ENCODE peak calls at places on chromosome 10, in five cellular contexts. C is left ventricle myocardium superior; Z is A549; R is retina; I is activated CD4-positive, alpha-beta T cell treated with anti-CD3 and anti-CD28 coated beads, Interleukin-2, amount 10 ng/mL, durations not matched to agents 7 days and 5 days. A is an unnamed sample.

GRCh38 chr10:114772496-114773196 is 48.9 kb upstream of the FHIP2A start:
- DNase-seq in R (no peak), I (no peak), C (no peak), Z (no peak), A (no peak)

GRCh38 chr10:91201213-91201996 is 19.1 kb upstream of the PCGF5 start:
- DNase-seq in C (no peak), I (peak; percentile 65), Z (no peak), R (no peak), A (no peak)

GRCh38 chr10:26334932-26335573 is 103.1 kb upstream of the APBB1IP start:
- DNase-seq in R (peak; percentile 74), I (peak; percentile 71), Z (peak; percentile 54), C (peak; percentile 32), A (peak; percentile 12)

GRCh38 chr10:76558996-76559888 is 1078.4 kb downstream of the KCNMA1 start:
- DNase-seq in Z (no peak), C (no peak), I (no peak), R (no peak), A (no peak)

GRCh38 chr10:111475720-111476119 is 398.9 kb downstream of the ADRA2A start:
- DNase-seq in R (no peak), Z (no peak), I (no peak), C (no peak), A (no peak)

GRCh38 chr10:77405771-77406241 is 231.8 kb downstream of the KCNMA1 start:
- DNase-seq in C (peak; percentile 46), Z (peak; percentile 89), R (no peak), I (no peak), A (peak; percentile 92)

GRCh38 chr10:62653254-62653653 is 151.3 kb upstream of the ADO start:
- DNase-seq in Z (no peak), I (no peak), C (no peak), R (no peak), A (no peak)

GRCh38 chr10:63083904-63084689 is 49.0 kb upstream of the NRBF2 start:
- DNase-seq in R (peak; percentile 47), Z (peak; percentile 41), C (peak; percentile 45), I (peak; percentile 45), A (peak; percentile 58)

GRCh38 chr10:96124230-96125141 is 5.6 kb upstream of the ZNF518A start:
- DNase-seq in Z (peak; percentile 66), R (peak; percentile 52), I (peak; percentile 5), C (no peak), A (peak; percentile 59)

GRCh38 chr10:132492323-132493035 is 45.1 kb upstream of the INPP5A start:
- DNase-seq in Z (no peak), C (peak; percentile 64), R (no peak), I (no peak), A (no peak)

GRCh38 chr10:3881622-3882021 is 96.6 kb upstream of the KLF6 start:
- DNase-seq in R (no peak), C (no peak), Z (no peak), I (no peak), A (no peak)

GRCh38 chr10:113552723-113553122 is at the start of gene HABP2:
- DNase-seq in R (no peak), I (no peak), Z (no peak), C (no peak), A (no peak)

GRCh38 chr10:116925061-116925460 is 75.8 kb downstream of the ENO4 start:
- DNase-seq in R (no peak), C (no peak), Z (no peak), I (no peak), A (no peak)

GRCh38 chr10:14162626-14163344 is 167.9 kb downstream of the FRMD4A start:
- DNase-seq in Z (no peak), I (no peak), R (no peak), C (no peak), A (no peak)

GRCh38 chr10:98628241-98628640 is 181.5 kb upstream of the HPS1 start:
- DNase-seq in C (no peak), Z (no peak), I (no peak), R (no peak), A (no peak)

GRCh38 chr10:94230134-94230785 is 132.5 kb downstream of the NOC3L start:
- DNase-seq in I (no peak), R (no peak), C (no peak), Z (no peak), A (no peak)

GRCh38 chr10:131860806-131861440 is 39.9 kb upstream of the PPP2R2D start:
- DNase-seq in C (no peak), Z (no peak), R (no peak), I (no peak), A (peak; percentile 44)

GRCh38 chr10:6037422-6037821 is 24.7 kb downstream of the IL2RA start:
- DNase-seq in C (no peak), Z (no peak), R (no peak), I (no peak), A (no peak)

GRCh38 chr10:8544057-8544380 is 489.5 kb downstream of the GATA3 start:
- DNase-seq in Z (no peak), C (no peak), R (no peak), I (no peak), A (no peak)

GRCh38 chr10:130283234-130283574 is 147.0 kb downstream of the GLRX3 start:
- DNase-seq in I (no peak), Z (no peak), C (no peak), R (no peak), A (no peak)

GRCh38 chr10:95077556-95077955 is 8.3 kb upstream of the CYP2C8 start:
- DNase-seq in Z (no peak), I (no peak), C (no peak), R (no peak), A (no peak)

GRCh38 chr10:62053860-62054259 is 152.4 kb downstream of the ARID5B start:
- DNase-seq in Z (no peak), R (no peak), I (no peak), C (no peak), A (no peak)

GRCh38 chr10:126803394-126803793 is 101.8 kb upstream of the DOCK1 start:
- DNase-seq in C (no peak), R (no peak), I (no peak), Z (no peak), A (no peak)

GRCh38 chr10:133438711-133439273 is 14.4 kb upstream of the SPRN start:
- DNase-seq in C (no peak), Z (no peak), R (no peak), I (peak; percentile 41), A (no peak)

GRCh38 chr10:60943372-60944158 is 420 bp downstream of the RHOBTB1 start:
- DNase-seq in Z (peak; percentile 42), C (peak; percentile 83), I (peak; percentile 29), R (peak; percentile 92), A (peak; percentile 51)

GRCh38 chr10:78331391-78331922 is 297.8 kb downstream of the RPS24 start:
- DNase-seq in C (no peak), R (no peak), I (no peak), Z (no peak), A (no peak)

GRCh38 chr10:86300931-86301330 is 65.7 kb downstream of the GRID1 start:
- DNase-seq in Z (no peak), I (no peak), C (no peak), R (no peak), A (no peak)

GRCh38 chr10:111523016-111523415 is 446.2 kb downstream of the ADRA2A start:
- DNase-seq in R (no peak), Z (no peak), I (no peak), C (no peak), A (no peak)

GRCh38 chr10:34598972-34599371 is 216.1 kb downstream of the PARD3 start:
- DNase-seq in I (no peak), R (no peak), Z (no peak), C (no peak), A (no peak)

GRCh38 chr10:103447187-103447586 is 5.0 kb downstream of the CALHM2 start:
- DNase-seq in Z (no peak), C (no peak), I (no peak), R (no peak), A (no peak)

GRCh38 chr10:122308487-122309141 is 37.5 kb downstream of the BTBD16 start:
- DNase-seq in R (no peak), Z (no peak), C (no peak), I (no peak), A (no peak)

GRCh38 chr10:25849971-25850370 is 84.1 kb upstream of the MYO3A start:
- DNase-seq in C (no peak), I (no peak), R (no peak), Z (no peak), A (no peak)

GRCh38 chr10:117175901-117176534 is 21.3 kb upstream of the KCNK18 start:
- DNase-seq in I (peak; percentile 79), Z (peak; percentile 78), C (peak; percentile 82), R (peak; percentile 84), A (peak; percentile 50)

GRCh38 chr10:126639084-126639483 is 31.4 kb downstream of the C10orf90 start:
- DNase-seq in C (no peak), R (no peak), Z (no peak), I (no peak), A (no peak)